ENCODE peak calls at places on chromosomes 7 and 10, in four cellular contexts. M is amniotic stem cell, Z is Ammon's horn, G is sigmoid colon. L is an unnamed sample.
A peak's percentile ranks its signal among the peaks of the same experiment; 100 is the strongest.

GRCh38 chr7:147305827-147306226 is 1189.2 kb downstream of the CNTNAP2 start:
- DNase-seq in Z (no peak), M (no peak), G (no peak), L (no peak)

GRCh38 chr7:73423519-73424485 is 9.8 kb upstream of the FZD9 start:
- DNase-seq in Z (peak; percentile 43), M (no peak), G (no peak), L (no peak)

GRCh38 chr10:111104811-111105210 is 28.0 kb downstream of the ADRA2A start:
- DNase-seq in Z (no peak), M (no peak), G (peak; percentile 11), L (no peak)

GRCh38 chr7:72161534-72161933 is 250.6 kb downstream of the CALN1 start:
- DNase-seq in M (no peak), G (no peak), Z (no peak), L (no peak)

GRCh38 chr10:904403-904802 is 27.1 kb downstream of the LARP4B start:
- DNase-seq in M (no peak), G (no peak), Z (no peak), L (no peak)

GRCh38 chr10:22599048-22599561 is 115.3 kb downstream of the PIP4K2A start:
- DNase-seq in Z (no peak), G (no peak), M (peak; percentile 64), L (no peak)

GRCh38 chr7:133056370-133057238 is 25.3 kb downstream of the CHCHD3 start:
- DNase-seq in Z (no peak), M (no peak), G (no peak), L (no peak)

GRCh38 chr10:131930150-131930549 is 29.3 kb downstream of the PPP2R2D start:
- DNase-seq in G (peak; percentile 17), M (no peak), Z (no peak), L (no peak)

GRCh38 chr7:2175091-2175490 is 57.7 kb downstream of the MAD1L1 start:
- DNase-seq in M (peak; percentile 80), G (no peak), Z (no peak), L (no peak)

GRCh38 chr7:28626629-28627262 is 214.4 kb downstream of the CREB5 start:
- DNase-seq in G (no peak), Z (peak; percentile 51), M (no peak), L (no peak)

GRCh38 chr10:29688230-29688634 is 53.5 kb upstream of the SVIL start:
- DNase-seq in M (no peak), G (no peak), Z (peak; percentile 12), L (no peak)

GRCh38 chr10:125089486-125089885 is 70.9 kb downstream of the CTBP2 start:
- DNase-seq in Z (no peak), G (peak; percentile 71), M (no peak), L (no peak)

GRCh38 chr10:133455196-133455595 is 1.5 kb downstream of the SCART1 start:
- DNase-seq in G (no peak), Z (no peak), M (no peak), L (no peak)

GRCh38 chr10:112634096-112634830 is 187.2 kb downstream of the VTI1A start:
- DNase-seq in Z (no peak), M (no peak), G (no peak), L (no peak)

GRCh38 chr10:29039091-29039490 is 249.8 kb upstream of the LYZL1 start:
- DNase-seq in Z (no peak), M (no peak), G (no peak), L (no peak)

GRCh38 chr10:5951167-5951711 is 26.1 kb downstream of the IL15RA start:
- DNase-seq in Z (no peak), G (peak; percentile 80), M (no peak), L (no peak)

GRCh38 chr7:135317676-135318326 is 84.2 kb downstream of the STRA8 start:
- DNase-seq in Z (no peak), M (no peak), G (no peak), L (no peak)

GRCh38 chr10:44333511-44333910 is 51.4 kb downstream of the CXCL12 start:
- DNase-seq in Z (no peak), M (no peak), G (no peak), L (no peak)

GRCh38 chr7:77328669-77329068 is 87.5 kb downstream of the GSAP start:
- DNase-seq in M (no peak), Z (no peak), G (no peak), L (no peak)

GRCh38 chr10:23151071-23151470 is 41.0 kb upstream of the PTF1A start:
- DNase-seq in M (no peak), Z (no peak), G (no peak), L (no peak)

L was measured in AG04449.